ENCODE peak calls at places on chromosome 5, in four cellular contexts. S, O, A and E are unnamed samples.

GRCh38 chr5:104297076-104297475 is 734.5 kb upstream of the NUDT12 start:
- DNase-seq in S (no peak), A (no peak), O (no peak), E (no peak)

GRCh38 chr5:88923623-88924619 is 40.9 kb upstream of the MEF2C start:
- DNase-seq in A (no peak), S (no peak), O (no peak), E (no peak)

GRCh38 chr5:171450423-171451246 is 31.2 kb downstream of the FGF18 start:
- DNase-seq in O (no peak), S (peak; percentile 65), A (no peak), E (no peak)

GRCh38 chr5:38670878-38671277 is 114.4 kb upstream of the LIFR start:
- DNase-seq in S (no peak), A (no peak), O (no peak), E (no peak)

GRCh38 chr5:24633705-24634325 is 11.0 kb downstream of the CDH10 start:
- DNase-seq in S (peak; percentile 26), A (no peak), O (no peak), E (no peak)

GRCh38 chr5:89401659-89402058 is 518.7 kb upstream of the MEF2C start:
- DNase-seq in O (no peak), S (no peak), A (no peak), E (no peak)

GRCh38 chr5:59483971-59484472 is 409.5 kb downstream of the PDE4D start:
- DNase-seq in O (no peak), S (no peak), A (no peak), E (no peak)

GRCh38 chr5:168712280-168712924 is 133.2 kb upstream of the PANK3 start:
- DNase-seq in O (no peak), A (no peak), S (no peak), E (no peak)

GRCh38 chr5:142290574-142291299 is 34.1 kb downstream of the SPRY4 start:
- DNase-seq in S (no peak), O (no peak), A (no peak), E (no peak)

GRCh38 chr5:141782991-141783598 is 95.1 kb downstream of the PCDH1 start:
- DNase-seq in A (no peak), S (no peak), O (no peak), E (no peak)

GRCh38 chr5:174401793-174402192 is 322.6 kb upstream of the MSX2 start:
- DNase-seq in A (no peak), S (no peak), O (no peak), E (no peak)

GRCh38 chr5:167642779-167643517 is 648.5 kb upstream of the WWC1 start:
- DNase-seq in S (no peak), A (no peak), O (no peak), E (no peak)

GRCh38 chr5:61591859-61592258 is 259.8 kb downstream of the ZSWIM6 start:
- DNase-seq in S (no peak), O (no peak), A (no peak), E (no peak)

GRCh38 chr5:160699301-160699700 is 152.7 kb downstream of the ATP10B start:
- DNase-seq in S (no peak), A (no peak), O (no peak), E (no peak)

GRCh38 chr5:44801992-44802391 is 6.8 kb upstream of the MRPS30 start:
- DNase-seq in A (no peak), O (no peak), S (no peak), E (no peak)

GRCh38 chr5:115586525-115587146 is 15.6 kb downstream of the TICAM2 start:
- DNase-seq in S (peak; percentile 15), O (no peak), A (no peak), E (no peak)

GRCh38 chr5:80764786-80765185 is 110.0 kb upstream of the DHFR start:
- DNase-seq in O (no peak), A (no peak), S (no peak), E (no peak)

GRCh38 chr5:132459983-132460834 is 30.4 kb downstream of the IRF1 start:
- DNase-seq in O (no peak), A (peak; percentile 68), S (peak; percentile 47), E (no peak)

GRCh38 chr5:84403773-84404172 is 19.1 kb upstream of the EDIL3 start:
- DNase-seq in A (no peak), S (no peak), O (no peak), E (no peak)

GRCh38 chr5:132007399-132008162 is 3.9 kb downstream of the ACSL6 start:
- DNase-seq in A (peak; percentile 60), O (peak; percentile 49), S (peak; percentile 70), E (peak; percentile 52)

GRCh38 chr5:169037478-169037877 is 263.5 kb downstream of the SLIT3 start:
- DNase-seq in O (no peak), S (no peak), A (no peak), E (no peak)

GRCh38 chr5:113612060-113612496 is 98.6 kb downstream of the YTHDC2 start:
- DNase-seq in S (peak; percentile 26), A (no peak), O (no peak), E (no peak)

GRCh38 chr5:132456553-132457361 is 33.8 kb downstream of the IRF1 start:
- DNase-seq in S (no peak), O (peak; percentile 73), A (peak; percentile 81), E (no peak)

GRCh38 chr5:10353241-10354047 is at the start of gene MARCHF6:
- DNase-seq in S (peak; percentile 93), A (peak; percentile 92), O (peak; percentile 77), E (peak; percentile 70)

GRCh38 chr5:15808577-15808976 is 308.6 kb downstream of the FBXL7 start:
- DNase-seq in O (no peak), A (no peak), S (no peak), E (no peak)

GRCh38 chr5:167065784-167066183 is 1225.7 kb upstream of the WWC1 start:
- DNase-seq in A (no peak), O (no peak), S (no peak), E (no peak)

GRCh38 chr5:134427540-134428041 is 15.9 kb upstream of the CDKN2AIPNL start:
- DNase-seq in A (no peak), O (no peak), S (no peak), E (no peak)

GRCh38 chr5:170145462-170145861 is 39.8 kb downstream of the FOXI1 start:
- DNase-seq in O (no peak), A (peak; percentile 60), S (peak; percentile 59), E (no peak)

DNA sequence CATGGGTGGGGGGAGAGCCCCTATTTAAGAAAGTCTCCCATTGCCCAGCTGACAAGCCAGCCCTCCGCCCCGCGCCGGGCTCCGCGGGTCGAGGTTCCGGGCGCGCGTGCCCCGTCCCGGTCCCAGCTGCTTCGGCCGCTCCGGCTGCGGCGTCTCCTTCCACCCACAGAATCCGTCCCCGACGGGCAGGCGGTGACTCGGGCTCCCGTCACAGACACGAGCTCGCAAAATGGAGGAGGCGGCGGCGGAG is 204 bp downstream of the NR3C1 start:
- DNase-seq in S (peak; percentile 40), O (no peak), A (no peak), E (peak; percentile 15)
- TF ChIP-seq SPI1 in S (no peak), O (no peak), A (no peak), E (no peak)

DNA sequence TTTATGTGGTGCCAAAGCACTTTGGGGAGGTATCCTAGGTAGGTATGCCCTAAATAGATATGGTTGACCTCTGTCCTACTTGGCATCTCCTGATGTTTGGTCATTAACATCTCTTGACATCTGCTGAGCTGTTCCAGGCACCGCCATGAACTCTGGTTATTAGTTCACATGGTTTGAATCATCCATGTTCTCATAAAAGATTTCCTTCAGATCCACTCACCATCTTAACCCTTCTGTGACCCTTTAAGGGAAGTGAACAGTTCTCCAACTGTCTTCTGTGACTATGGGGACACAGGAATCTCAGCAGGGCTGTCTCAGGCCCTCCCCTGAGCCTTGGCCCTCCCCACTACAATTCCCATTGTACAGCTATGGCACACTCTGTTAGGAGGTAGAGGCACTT is 167.7 kb downstream of the CDH6 start:
- DNase-seq in O (no peak), S (no peak), A (no peak), E (no peak)
- TF ChIP-seq POLR2AphosphoS5 in O (no peak), S (no peak), A (no peak), E (no peak)

GRCh38 chr5:55714749-55715148 is 2.6 kb upstream of the SLC38A9 start:
- DNase-seq in A (no peak), O (no peak), S (no peak), E (no peak)
- TF ChIP-seq SPI1 in A (no peak), O (no peak), S (no peak), E (no peak)

DNA sequence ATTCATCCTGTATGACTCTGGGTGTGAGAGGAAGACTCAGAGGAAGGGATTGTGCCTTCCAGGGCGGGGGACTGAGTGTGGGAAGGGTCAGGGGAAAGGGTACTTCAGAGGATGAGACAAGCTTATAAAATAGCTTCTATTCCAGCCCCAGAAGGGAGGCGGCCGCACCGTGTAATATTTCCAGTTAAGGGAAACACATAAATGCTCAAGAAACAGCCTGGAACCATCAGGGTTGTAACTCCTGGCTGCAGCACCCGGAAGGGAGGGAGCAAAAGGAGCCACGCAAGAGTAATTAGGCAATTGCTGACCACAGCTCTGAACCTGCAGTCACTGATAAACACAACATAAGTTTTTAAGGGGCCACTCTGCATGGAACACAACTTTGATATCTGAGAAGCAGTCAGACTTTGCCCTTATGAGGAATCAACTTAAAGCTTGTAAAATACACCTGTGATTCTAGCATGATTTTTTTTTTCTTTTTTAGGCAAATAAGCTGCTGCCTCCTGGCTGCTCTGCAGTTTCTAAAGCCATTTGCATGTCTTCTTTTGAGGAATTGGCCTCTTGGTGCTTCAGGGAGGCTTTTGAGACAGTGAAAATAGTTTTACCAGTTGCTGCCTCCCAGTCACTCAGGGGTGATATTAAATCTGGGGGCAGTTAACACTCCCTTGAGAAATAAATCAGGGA is 382.7 kb downstream of the ENC1 start:
- DNase-seq in A (peak; percentile 65), O (no peak), S (peak; percentile 12), E (no peak)
- TF ChIP-seq POLR2AphosphoS5 in A (peak; percentile 27), O (no peak), S (peak; percentile 31), E (no peak)

GRCh38 chr5:176144508-176144907 is 93.7 kb upstream of the SIMC1 start:
- DNase-seq in S (no peak), O (no peak), A (no peak), E (no peak)
- TF ChIP-seq SPI1 in S (no peak), O (no peak), A (no peak), E (no peak)

DNA sequence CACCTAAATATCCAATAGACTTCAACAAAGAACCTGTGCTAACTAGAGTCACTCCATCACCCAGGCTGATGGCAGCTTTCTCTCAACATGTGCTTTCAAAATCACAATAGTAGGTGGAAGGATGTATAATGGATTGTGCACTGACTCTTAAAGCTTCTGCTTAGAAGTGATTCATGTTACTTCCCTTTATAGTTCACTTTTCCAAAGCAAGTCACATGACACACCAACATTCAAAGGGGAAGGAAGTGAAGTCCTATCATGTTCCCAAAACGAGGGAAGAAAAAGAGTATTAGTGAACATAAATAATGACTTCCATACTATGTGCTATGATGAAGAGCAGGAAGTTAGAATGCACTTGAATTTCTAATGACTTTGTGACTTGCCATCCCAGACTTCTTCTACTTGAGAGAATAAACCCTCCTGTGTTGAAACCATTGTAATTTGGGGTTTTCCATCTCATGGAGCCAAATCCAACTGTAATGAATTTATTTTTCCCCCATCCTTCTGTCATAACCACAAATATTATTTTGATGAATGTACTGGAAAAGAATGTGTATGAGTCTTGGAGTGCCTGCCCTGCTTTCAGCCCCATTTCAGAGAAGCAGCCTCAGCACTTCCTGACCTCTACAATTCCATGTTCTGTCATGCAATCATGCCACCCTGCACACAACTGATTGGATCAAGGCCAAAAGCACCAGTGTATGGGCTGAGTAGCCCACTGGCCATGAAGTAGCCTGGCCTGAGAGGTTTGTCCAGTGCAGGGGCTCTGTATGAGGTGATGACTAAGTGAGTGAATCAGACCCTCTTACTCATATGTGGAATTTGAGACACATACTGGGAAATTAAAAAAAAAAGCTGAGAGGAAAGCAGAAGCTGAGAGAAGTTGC is 525.8 kb upstream of the CLINT1 start:
- DNase-seq in S (no peak), A (peak; percentile 8), O (no peak), E (no peak)
- TF ChIP-seq POLR2AphosphoS5 in S (no peak), A (no peak), O (no peak), E (no peak)

GRCh38 chr5:82359286-82359685 is 81.1 kb upstream of the RPS23 start:
- DNase-seq in S (no peak), O (no peak), A (no peak), E (no peak)
- TF ChIP-seq SPI1 in S (no peak), O (no peak), A (no peak), E (no peak)